ENCODE peak calls at places on chromosomes 3 and 15, in ten cellular contexts. Q, N, V, R, C, I, E, M, Y and J are unnamed samples.

GRCh38 chr15:99729920-99730319 is 3.3 kb downstream of the LYSMD4 start:
- DNase-seq in Q (peak; percentile 46), N (peak; percentile 38), V (peak; percentile 68), R (no peak), C (peak; percentile 67), I (peak; percentile 53), E (peak; percentile 25), M (no peak), Y (peak; percentile 58), J (no peak)

GRCh38 chr15:47708116-47708515 is 9.2 kb upstream of the SEMA6D start:
- DNase-seq in Q (no peak), N (no peak), V (no peak), R (no peak), C (no peak), I (no peak), E (no peak), M (no peak), Y (no peak), J (no peak)

GRCh38 chr3:56157693-56158092 is 310.6 kb downstream of the ERC2 start:
- DNase-seq in Q (peak; percentile 15), N (no peak), V (peak; percentile 8), R (no peak), C (peak; percentile 86), I (no peak), E (no peak), M (no peak), Y (peak; percentile 77), J (no peak)

GRCh38 chr3:15299036-15299435 is 33.4 kb downstream of the SH3BP5 start:
- DNase-seq in Q (no peak), N (no peak), V (no peak), R (no peak), C (no peak), I (no peak), E (no peak), M (no peak), Y (no peak), J (peak; percentile 80)

GRCh38 chr15:69289312-69290146 is 9.2 kb upstream of the PAQR5 start:
- DNase-seq in Q (no peak), N (no peak), V (no peak), R (no peak), C (no peak), I (no peak), E (no peak), M (no peak), Y (no peak), J (no peak)

GRCh38 chr3:188339410-188340295 is 185.7 kb downstream of the LPP start:
- DNase-seq in Q (no peak), N (no peak), V (no peak), R (no peak), C (no peak), I (no peak), E (no peak), M (no peak), Y (no peak), J (peak; percentile 40)

GRCh38 chr15:98311566-98312188 is 336.7 kb upstream of the IGF1R start:
- DNase-seq in Q (peak; percentile 86), N (peak; percentile 87), V (peak; percentile 78), R (peak; percentile 80), C (peak; percentile 66), I (peak; percentile 83), E (peak; percentile 65), M (peak; percentile 10), Y (peak; percentile 70), J (peak; percentile 31)

GRCh38 chr3:100361897-100362296 is 27.3 kb downstream of the NIT2 start:
- DNase-seq in Q (no peak), N (no peak), V (no peak), R (no peak), C (no peak), I (no peak), E (no peak), M (no peak), Y (no peak), J (no peak)

GRCh38 chr3:113002676-113003075 is 11.9 kb downstream of the GTPBP8 start:
- DNase-seq in Q (peak; percentile 14), N (no peak), V (no peak), R (no peak), C (no peak), I (no peak), E (no peak), M (no peak), Y (no peak), J (no peak)

GRCh38 chr3:63753567-63753966 is 65.5 kb upstream of the C3orf49 start:
- DNase-seq in Q (peak; percentile 1), N (no peak), V (peak; percentile 51), R (no peak), C (peak; percentile 21), I (peak; percentile 9), E (peak; percentile 20), M (no peak), Y (peak; percentile 34), J (no peak)

GRCh38 chr3:33218446-33219174 is at the start of gene SUSD5:
- DNase-seq in Q (no peak), N (no peak), V (peak; percentile 42), R (peak; percentile 72), C (peak; percentile 29), I (peak; percentile 55), E (peak; percentile 9), M (no peak), Y (peak; percentile 28), J (no peak)

GRCh38 chr3:99686955-99687612 is 48.7 kb downstream of the COL8A1 start:
- DNase-seq in Q (peak; percentile 82), N (peak; percentile 66), V (peak; percentile 87), R (no peak), C (peak; percentile 71), I (peak; percentile 72), E (peak; percentile 54), M (no peak), Y (peak; percentile 55), J (no peak)

GRCh38 chr3:182979719-182980191 is 583 bp downstream of the DCUN1D1 start:
- DNase-seq in Q (peak; percentile 37), N (no peak), V (no peak), R (no peak), C (no peak), I (peak; percentile 48), E (peak; percentile 34), M (no peak), Y (peak; percentile 7), J (no peak)

GRCh38 chr3:79521221-79521848 is 246.5 kb downstream of the ROBO1 start:
- DNase-seq in Q (peak; percentile 84), N (no peak), V (peak; percentile 66), R (no peak), C (peak; percentile 21), I (peak; percentile 73), E (peak; percentile 13), M (no peak), Y (peak; percentile 27), J (peak; percentile 11)

GRCh38 chr3:127951276-127951675 is 36.2 kb downstream of the KBTBD12 start:
- DNase-seq in Q (peak; percentile 39), N (no peak), V (no peak), R (no peak), C (peak; percentile 43), I (no peak), E (no peak), M (no peak), Y (peak; percentile 65), J (no peak)

GRCh38 chr3:176855901-176856486 is 341.3 kb downstream of the TBL1XR1 start:
- DNase-seq in Q (peak; percentile 73), N (no peak), V (no peak), R (no peak), C (no peak), I (no peak), E (no peak), M (no peak), Y (no peak), J (no peak)

GRCh38 chr3:27451845-27452244 is 32.3 kb downstream of the SLC4A7 start:
- DNase-seq in Q (no peak), N (no peak), V (no peak), R (no peak), C (no peak), I (no peak), E (no peak), M (no peak), Y (no peak), J (no peak)

GRCh38 chr3:49098429-49098828 is 4.6 kb upstream of the QRICH1 start:
- DNase-seq in Q (no peak), N (no peak), V (no peak), R (no peak), C (no peak), I (no peak), E (no peak), M (no peak), Y (no peak), J (no peak)

GRCh38 chr3:87101873-87102272 is 110.9 kb upstream of the VGLL3 start:
- DNase-seq in Q (no peak), N (no peak), V (peak; percentile 41), R (no peak), C (no peak), I (no peak), E (no peak), M (no peak), Y (no peak), J (no peak)

GRCh38 chr15:49452595-49452994 is 29.6 kb downstream of the FGF7 start:
- DNase-seq in Q (no peak), N (no peak), V (no peak), R (no peak), C (no peak), I (no peak), E (no peak), M (no peak), Y (no peak), J (no peak)

GRCh38 chr15:52112203-52112750 is 298 bp downstream of the BCL2L10 start:
- DNase-seq in Q (no peak), N (peak; percentile 52), V (no peak), R (no peak), C (no peak), I (no peak), E (no peak), M (peak; percentile 14), Y (no peak), J (no peak)